ENCODE peak calls at places on chromosome 16, in ten cellular contexts. R is AML-193; I is stimulated activated CD4-positive, alpha-beta T cell treated with anti-CD3 and anti-CD28 coated beads, Interleukin-15, amount 100 ng/mL, for 1 hour; W is RPMI7951; O is C1 segment of cervical spinal cord; Q is GM03348; F is T follicular helper cell; E is neural crest cell; P is H54; N is GM23338. K is an unnamed sample.

GRCh38 chr16:86663691-86664517 is 85.6 kb downstream of the FOXL1 start:
- DNase-seq in R (no peak), I (no peak), W (peak), O (no peak), Q (no peak), F (no peak), E (no peak), P (no peak), N (no peak), K (no peak)

GRCh38 chr16:28925386-28926228 is 569 bp upstream of the RABEP2 start:
- DNase-seq in R (peak), I (peak), W (peak), O (peak), Q (peak), F (peak), E (no peak), P (peak), N (peak), K (peak)

GRCh38 chr16:86510465-86511261 is at the start of gene FOXF1:
- DNase-seq in R (no peak), I (no peak), W (peak), O (no peak), Q (peak), F (no peak), E (no peak), P (no peak), N (peak), K (no peak)

GRCh38 chr16:9802160-9802559 is 380.1 kb downstream of the GRIN2A start:
- DNase-seq in R (no peak), I (no peak), W (no peak), O (no peak), Q (no peak), F (no peak), E (no peak), P (no peak), N (no peak), K (no peak)

GRCh38 chr16:85888405-85889331 is 10.3 kb upstream of the IRF8 start:
- DNase-seq in R (peak), I (no peak), W (peak), O (no peak), Q (peak), F (no peak), E (no peak), P (peak), N (no peak), K (no peak)

GRCh38 chr16:6643083-6643686 is 689.5 kb upstream of the RBFOX1 start:
- DNase-seq in R (peak), I (no peak), W (peak), O (peak), Q (peak), F (peak), E (peak), P (no peak), N (peak), K (peak)

GRCh38 chr16:89134269-89134668 is 37.3 kb upstream of the CDH15 start:
- DNase-seq in R (no peak), I (no peak), W (no peak), O (no peak), Q (no peak), F (no peak), E (no peak), P (no peak), N (no peak), K (no peak)

GRCh38 chr16:62738631-62739030 is 702.4 kb upstream of the CDH8 start:
- DNase-seq in R (no peak), I (no peak), W (no peak), O (peak), Q (no peak), F (no peak), E (no peak), P (no peak), N (no peak), K (no peak)

GRCh38 chr16:20683812-20684211 is 13.7 kb downstream of the ACSM1 start:
- DNase-seq in R (no peak), I (no peak), W (no peak), O (no peak), Q (no peak), F (no peak), E (no peak), P (no peak), N (no peak), K (no peak)

GRCh38 chr16:14628806-14629611 is 1.1 kb downstream of the PARN start:
- DNase-seq in R (no peak), I (no peak), W (peak), O (no peak), Q (no peak), F (no peak), E (no peak), P (no peak), N (peak), K (no peak)

GRCh38 chr16:89033796-89034572 is 57.0 kb upstream of the CBFA2T3 start:
- DNase-seq in R (no peak), I (no peak), W (no peak), O (no peak), Q (no peak), F (no peak), E (no peak), P (no peak), N (no peak), K (peak)

GRCh38 chr16:49458656-49459445 is 85.2 kb downstream of the C16orf78 start:
- DNase-seq in R (no peak), I (no peak), W (no peak), O (no peak), Q (no peak), F (no peak), E (no peak), P (no peak), N (no peak), K (no peak)

GRCh38 chr16:46908540-46909372 is 24.6 kb downstream of the GPT2 start:
- DNase-seq in R (peak), I (peak), W (peak), O (no peak), Q (peak), F (peak), E (peak), P (peak), N (peak), K (peak)

GRCh38 chr16:31006086-31006385 is 4.4 kb downstream of the STX1B start:
- DNase-seq in R (no peak), I (no peak), W (no peak), O (no peak), Q (no peak), F (no peak), E (no peak), P (no peak), N (no peak), K (no peak)

GRCh38 chr16:77967054-77968035 is 55.0 kb upstream of the CLEC3A start:
- DNase-seq in R (no peak), I (no peak), W (no peak), O (no peak), Q (no peak), F (no peak), E (no peak), P (no peak), N (peak), K (no peak)

GRCh38 chr16:8886593-8887437 is 4.7 kb downstream of the LITAFD start:
- DNase-seq in R (no peak), I (no peak), W (no peak), O (no peak), Q (no peak), F (no peak), E (no peak), P (no peak), N (no peak), K (no peak)

GRCh38 chr16:69607674-69608073 is 41.9 kb downstream of the NFAT5 start:
- DNase-seq in R (no peak), I (no peak), W (no peak), O (no peak), Q (no peak), F (no peak), E (no peak), P (no peak), N (no peak), K (no peak)

GRCh38 chr16:88790312-88791150 is 5.5 kb upstream of the PIEZO1 start:
- DNase-seq in R (peak), I (no peak), W (peak), O (no peak), Q (peak), F (no peak), E (no peak), P (no peak), N (peak), K (peak)

GRCh38 chr16:55711959-55712876 is 56.4 kb downstream of the SLC6A2 start:
- DNase-seq in R (peak), I (no peak), W (peak), O (peak), Q (peak), F (peak), E (peak), P (peak), N (peak), K (peak)

GRCh38 chr16:56279132-56279531 is 87.8 kb downstream of the GNAO1 start:
- DNase-seq in R (no peak), I (peak), W (no peak), O (no peak), Q (no peak), F (peak), E (no peak), P (no peak), N (no peak), K (no peak)

GRCh38 chr16:86072328-86073102 is 173.6 kb downstream of the IRF8 start:
- DNase-seq in R (peak), I (no peak), W (peak), O (no peak), Q (peak), F (peak), E (peak), P (peak), N (peak), K (peak)

GRCh38 chr16:83105279-83106077 is 478.7 kb downstream of the CDH13 start:
- DNase-seq in R (no peak), I (no peak), W (no peak), O (no peak), Q (no peak), F (no peak), E (no peak), P (no peak), N (no peak), K (no peak)

GRCh38 chr16:67504190-67505021 is 21.1 kb upstream of the AGRP start:
- DNase-seq in R (no peak), I (no peak), W (peak), O (no peak), Q (no peak), F (no peak), E (no peak), P (no peak), N (no peak), K (no peak)

GRCh38 chr16:50295541-50296132 is 29.3 kb downstream of the ADCY7 start:
- DNase-seq in R (no peak), I (no peak), W (no peak), O (no peak), Q (no peak), F (no peak), E (no peak), P (no peak), N (no peak), K (no peak)